ENCODE peak calls at places on chromosomes 7 and 10, in four cellular contexts. One of them, this sample, is unnamed.
A peak's percentile ranks its signal among the peaks of the same experiment; 100 is the strongest.

GRCh38 chr7:132783824-132784223 is 207.6 kb upstream of the PLXNA4 start:
- DNase-seq in central memory CD4-positive, alpha-beta T cell: no peak
- DNase-seq in progenitor cell of endocrine pancreas: no peak
- DNase-seq in ACHN: peak; percentile 97
- DNase-seq in this sample: no peak

GRCh38 chr7:4144801-4145470 is 537.2 kb upstream of the FOXK1 start:
- DNase-seq in central memory CD4-positive, alpha-beta T cell: no peak
- DNase-seq in progenitor cell of endocrine pancreas: no peak
- DNase-seq in ACHN: no peak
- DNase-seq in this sample: no peak

GRCh38 chr10:17527530-17528146 is 73.2 kb upstream of the ST8SIA6 start:
- DNase-seq in central memory CD4-positive, alpha-beta T cell: no peak
- DNase-seq in progenitor cell of endocrine pancreas: no peak
- DNase-seq in ACHN: no peak
- DNase-seq in this sample: no peak

GRCh38 chr10:73819513-73820093 is 8.2 kb upstream of the NDST2 start:
- DNase-seq in central memory CD4-positive, alpha-beta T cell: no peak
- DNase-seq in progenitor cell of endocrine pancreas: no peak
- DNase-seq in ACHN: no peak
- DNase-seq in this sample: no peak

GRCh38 chr10:130043491-130043890 is 67.1 kb downstream of the C10orf143 start:
- DNase-seq in central memory CD4-positive, alpha-beta T cell: no peak
- DNase-seq in progenitor cell of endocrine pancreas: no peak
- DNase-seq in ACHN: no peak
- DNase-seq in this sample: no peak

GRCh38 chr7:44631458-44632115 is 25.2 kb downstream of the OGDH start:
- DNase-seq in central memory CD4-positive, alpha-beta T cell: peak; percentile 79
- DNase-seq in progenitor cell of endocrine pancreas: no peak
- DNase-seq in ACHN: no peak
- DNase-seq in this sample: no peak

GRCh38 chr7:1512781-1513656 is 8.8 kb upstream of the INTS1 start:
- DNase-seq in central memory CD4-positive, alpha-beta T cell: peak; percentile 60
- DNase-seq in progenitor cell of endocrine pancreas: no peak
- DNase-seq in ACHN: peak; percentile 85
- DNase-seq in this sample: no peak

GRCh38 chr7:3725145-3725544 is 424.1 kb downstream of the SDK1 start:
- DNase-seq in central memory CD4-positive, alpha-beta T cell: no peak
- DNase-seq in progenitor cell of endocrine pancreas: no peak
- DNase-seq in ACHN: no peak
- DNase-seq in this sample: no peak

GRCh38 chr7:26007510-26007909 is 144.5 kb upstream of the NFE2L3 start:
- DNase-seq in central memory CD4-positive, alpha-beta T cell: no peak
- DNase-seq in progenitor cell of endocrine pancreas: no peak
- DNase-seq in ACHN: no peak
- DNase-seq in this sample: no peak

GRCh38 chr7:144780071-144780608 is 55.7 kb downstream of the TPK1 start:
- DNase-seq in central memory CD4-positive, alpha-beta T cell: no peak
- DNase-seq in progenitor cell of endocrine pancreas: no peak
- DNase-seq in ACHN: peak; percentile 69
- DNase-seq in this sample: no peak

GRCh38 chr10:14952851-14953451 is 945 bp downstream of the DCLRE1C start:
- DNase-seq in central memory CD4-positive, alpha-beta T cell: peak; percentile 11
- DNase-seq in progenitor cell of endocrine pancreas: no peak
- DNase-seq in ACHN: no peak
- DNase-seq in this sample: peak; percentile 8

GRCh38 chr10:71715860-71716259 is 3.7 kb downstream of the C10orf105 start:
- DNase-seq in central memory CD4-positive, alpha-beta T cell: no peak
- DNase-seq in progenitor cell of endocrine pancreas: no peak
- DNase-seq in ACHN: no peak
- DNase-seq in this sample: no peak

GRCh38 chr10:110527731-110528171 is 30.0 kb downstream of the DUSP5 start:
- DNase-seq in central memory CD4-positive, alpha-beta T cell: no peak
- DNase-seq in progenitor cell of endocrine pancreas: no peak
- DNase-seq in ACHN: no peak
- DNase-seq in this sample: no peak

GRCh38 chr10:68871731-68872342 is 29.3 kb upstream of the DDX50 start:
- DNase-seq in central memory CD4-positive, alpha-beta T cell: no peak
- DNase-seq in progenitor cell of endocrine pancreas: no peak
- DNase-seq in ACHN: peak; percentile 58
- DNase-seq in this sample: no peak

GRCh38 chr10:78751716-78752115 is 317.1 kb upstream of the ZMIZ1 start:
- DNase-seq in central memory CD4-positive, alpha-beta T cell: no peak
- DNase-seq in progenitor cell of endocrine pancreas: no peak
- DNase-seq in ACHN: no peak
- DNase-seq in this sample: no peak

GRCh38 chr10:100510533-100511308 is 8.9 kb downstream of the SEC31B start:
- DNase-seq in central memory CD4-positive, alpha-beta T cell: peak; percentile 88
- DNase-seq in progenitor cell of endocrine pancreas: no peak
- DNase-seq in ACHN: no peak
- DNase-seq in this sample: no peak

GRCh38 chr7:27745064-27745583 is 5.2 kb downstream of the TAX1BP1 start:
- DNase-seq in central memory CD4-positive, alpha-beta T cell: no peak
- DNase-seq in progenitor cell of endocrine pancreas: no peak
- DNase-seq in ACHN: peak; percentile 91
- DNase-seq in this sample: peak; percentile 21

GRCh38 chr10:43304687-43305333 is 37.9 kb upstream of the RASGEF1A start:
- DNase-seq in central memory CD4-positive, alpha-beta T cell: peak; percentile 45
- DNase-seq in progenitor cell of endocrine pancreas: peak; percentile 39
- DNase-seq in ACHN: peak; percentile 27
- DNase-seq in this sample: peak; percentile 56

GRCh38 chr7:70797109-70797514 is 334.8 kb upstream of the GALNT17 start:
- DNase-seq in central memory CD4-positive, alpha-beta T cell: peak; percentile 14
- DNase-seq in progenitor cell of endocrine pancreas: no peak
- DNase-seq in ACHN: no peak
- DNase-seq in this sample: no peak

GRCh38 chr7:157485361-157485831 is 148.6 kb downstream of the DNAJB6 start:
- DNase-seq in central memory CD4-positive, alpha-beta T cell: peak; percentile 29
- DNase-seq in progenitor cell of endocrine pancreas: no peak
- DNase-seq in ACHN: no peak
- DNase-seq in this sample: no peak

GRCh38 chr7:94444808-94445207 is 50.1 kb downstream of the COL1A2 start:
- DNase-seq in central memory CD4-positive, alpha-beta T cell: no peak
- DNase-seq in progenitor cell of endocrine pancreas: no peak
- DNase-seq in ACHN: no peak
- DNase-seq in this sample: no peak

GRCh38 chr10:125029584-125030242 is 87.8 kb downstream of the ZRANB1 start:
- DNase-seq in central memory CD4-positive, alpha-beta T cell: no peak
- DNase-seq in progenitor cell of endocrine pancreas: no peak
- DNase-seq in ACHN: no peak
- DNase-seq in this sample: no peak

GRCh38 chr10:105413997-105414396 is 772.9 kb downstream of the SORCS3 start:
- DNase-seq in central memory CD4-positive, alpha-beta T cell: no peak
- DNase-seq in progenitor cell of endocrine pancreas: no peak
- DNase-seq in ACHN: no peak
- DNase-seq in this sample: no peak

GRCh38 chr10:7941576-7941975 is 112.9 kb upstream of the GATA3 start:
- DNase-seq in central memory CD4-positive, alpha-beta T cell: no peak
- DNase-seq in progenitor cell of endocrine pancreas: no peak
- DNase-seq in ACHN: no peak
- DNase-seq in this sample: no peak

GRCh38 chr7:142301923-142302550 is 44.2 kb upstream of the PRSS58 start:
- DNase-seq in central memory CD4-positive, alpha-beta T cell: no peak
- DNase-seq in progenitor cell of endocrine pancreas: no peak
- DNase-seq in ACHN: peak; percentile 40
- DNase-seq in this sample: no peak

GRCh38 chr7:133051066-133051465 is 30.8 kb downstream of the CHCHD3 start:
- DNase-seq in central memory CD4-positive, alpha-beta T cell: no peak
- DNase-seq in progenitor cell of endocrine pancreas: no peak
- DNase-seq in ACHN: peak; percentile 72
- DNase-seq in this sample: no peak

GRCh38 chr7:44051611-44052220 is 7.2 kb downstream of the DBNL start:
- DNase-seq in central memory CD4-positive, alpha-beta T cell: no peak
- DNase-seq in progenitor cell of endocrine pancreas: no peak
- DNase-seq in ACHN: no peak
- DNase-seq in this sample: no peak

GRCh38 chr7:115037128-115037802 is 115.4 kb downstream of the MDFIC start:
- DNase-seq in central memory CD4-positive, alpha-beta T cell: no peak
- DNase-seq in progenitor cell of endocrine pancreas: no peak
- DNase-seq in ACHN: no peak
- DNase-seq in this sample: no peak

GRCh38 chr10:96833220-96834001 is 1.3 kb downstream of the LCOR start:
- DNase-seq in central memory CD4-positive, alpha-beta T cell: no peak
- DNase-seq in progenitor cell of endocrine pancreas: no peak
- DNase-seq in ACHN: peak; percentile 40
- DNase-seq in this sample: peak; percentile 13

GRCh38 chr10:61359452-61359851 is 93.7 kb downstream of the TMEM26 start:
- DNase-seq in central memory CD4-positive, alpha-beta T cell: no peak
- DNase-seq in progenitor cell of endocrine pancreas: no peak
- DNase-seq in ACHN: no peak
- DNase-seq in this sample: no peak

GRCh38 chr7:82593780-82594179 is 150.2 kb upstream of the CACNA2D1 start:
- DNase-seq in central memory CD4-positive, alpha-beta T cell: no peak
- DNase-seq in progenitor cell of endocrine pancreas: no peak
- DNase-seq in ACHN: no peak
- DNase-seq in this sample: no peak

GRCh38 chr10:29719281-29719675 is 84.5 kb upstream of the SVIL start:
- DNase-seq in central memory CD4-positive, alpha-beta T cell: no peak
- DNase-seq in progenitor cell of endocrine pancreas: no peak
- DNase-seq in ACHN: no peak
- DNase-seq in this sample: no peak

GRCh38 chr10:3926675-3927525 is 141.9 kb upstream of the KLF6 start:
- DNase-seq in central memory CD4-positive, alpha-beta T cell: no peak
- DNase-seq in progenitor cell of endocrine pancreas: no peak
- DNase-seq in ACHN: no peak
- DNase-seq in this sample: no peak

GRCh38 chr10:46525824-46526681 is 30.4 kb downstream of the GPRIN2 start:
- DNase-seq in central memory CD4-positive, alpha-beta T cell: no peak
- DNase-seq in progenitor cell of endocrine pancreas: no peak
- DNase-seq in ACHN: no peak
- DNase-seq in this sample: no peak

GRCh38 chr10:71324743-71325142 is 5.7 kb downstream of the SLC29A3 start:
- DNase-seq in central memory CD4-positive, alpha-beta T cell: no peak
- DNase-seq in progenitor cell of endocrine pancreas: no peak
- DNase-seq in ACHN: no peak
- DNase-seq in this sample: no peak

This sample was measured in endothelial cell.